ENCODE peak calls at places on chromosomes 11 and 22, in seven cellular contexts. V is K562, P is PC-9, S is upper lobe of right lung, O is sigmoid colon, D is endothelial cell of umbilical vein, J is adrenal gland. C is an unnamed sample. For H3K9me3, the result is how much of the 10 kb centered on the place peaks cover.

GRCh38 chr11:19577849-19578619 is 134.6 kb upstream of the NAV2 start:
- DNase-seq in V (no peak), P (no peak), O (peak), D (peak), J (peak), S (no peak), C (no peak)

GRCh38 chr22:50705219-50705691 is 32.6 kb downstream of the SHANK3 start:
- DNase-seq in V (peak), S (peak), O (peak), J (peak), D (peak), P (no peak), C (peak)

GRCh38 chr11:118415739-118416068 is 14.3 kb downstream of the ATP5MG start:
- DNase-seq in S (no peak), P (peak), D (peak), O (peak), V (peak), J (peak), C (no peak)

GRCh38 chr11:121524233-121524631 is 71.5 kb upstream of the SORL1-AS1 start:
- DNase-seq in J (no peak), O (no peak), P (no peak), V (no peak), D (no peak), S (no peak), C (no peak)

GRCh38 chr22:49322231-49322630 is 505.4 kb downstream of the BRD1 start:
- DNase-seq in V (no peak), S (peak), J (no peak), O (no peak), D (no peak), P (no peak), C (no peak)

GRCh38 chr11:90344546-90344945 is 121.7 kb upstream of the CHORDC1 start:
- DNase-seq in S (no peak), J (no peak), O (no peak), P (peak), D (no peak), V (no peak), C (no peak)

GRCh38 chr22:20324139-20324516 is 4.3 kb upstream of the DGCR6L start:
- DNase-seq in J (no peak), V (peak), S (no peak), P (no peak), D (no peak), O (no peak), C (no peak)

GRCh38 chr11:75731095-75731494 is 13.5 kb downstream of the MOGAT2 start:
- DNase-seq in P (no peak), J (no peak), S (no peak), D (no peak), V (peak), O (no peak), C (no peak)

GRCh38 chr11:123306531-123306930 is 111.5 kb upstream of the CLMP start:
- DNase-seq in S (no peak), D (no peak), O (no peak), J (no peak), P (no peak), V (no peak), C (no peak)

GRCh38 chr11:15859411-15859810 is 496.9 kb downstream of the SOX6 start:
- DNase-seq in V (no peak), P (no peak), J (no peak), O (no peak), S (no peak), D (no peak), C (no peak)

GRCh38 chr11:9385288-9385902 is 943 bp downstream of the IPO7 start:
- DNase-seq in V (peak), D (no peak), O (no peak), P (peak), S (no peak), J (no peak), C (no peak)

GRCh38 chr11:11563193-11563592 is 58.6 kb downstream of the GALNT18 start:
- DNase-seq in J (no peak), D (no peak), P (no peak), V (no peak), S (no peak), O (no peak), C (no peak)

GRCh38 chr11:86687083-86687799 is 14.8 kb upstream of the ME3 start:
- DNase-seq in O (no peak), S (no peak), J (peak), V (no peak), P (no peak), D (peak), C (no peak)

GRCh38 chr11:122869622-122870021 is 12.9 kb upstream of the JHY start:
- DNase-seq in S (no peak), J (no peak), V (no peak), D (no peak), P (no peak), O (no peak), C (no peak)

GRCh38 chr11:40125054-40125453 is 1334.4 kb downstream of the LRRC4C start:
- DNase-seq in S (no peak), D (no peak), V (peak), P (no peak), J (no peak), O (no peak), C (no peak)

GRCh38 chr11:50298182-50298988 is 265.7 kb downstream of the OR4C45 start:
- DNase-seq in P (no peak), D (no peak), V (peak), S (no peak), O (no peak), J (no peak), C (no peak)

GRCh38 chr11:95443386-95443785 is 212.4 kb upstream of the SESN3 start:
- DNase-seq in V (peak), S (no peak), J (no peak), P (no peak), O (no peak), D (no peak), C (no peak)

GRCh38 chr11:35012467-35013191 is 96.2 kb downstream of the PDHX start:
- DNase-seq in S (no peak), P (no peak), O (no peak), D (no peak), V (no peak), J (no peak), C (no peak)

GRCh38 chr11:125078516-125079140 is 15.5 kb downstream of the SLC37A2 start:
- DNase-seq in D (no peak), V (no peak), J (no peak), P (peak), S (no peak), O (no peak), C (no peak)

GRCh38 chr11:1153951-1154487 is 3.7 kb upstream of the MUC5AC start:
- DNase-seq in S (peak), V (peak), J (peak), P (peak), D (peak), O (peak), C (peak)

GRCh38 chr22:30344447-30345200 is 12.1 kb downstream of the SF3A1 start:
- DNase-seq in P (no peak), O (no peak), S (no peak), J (no peak), D (no peak), V (no peak), C (no peak)

GRCh38 chr11:118193910-118194566 is 17.6 kb upstream of the SCN2B start:
- DNase-seq in O (no peak), P (peak), S (no peak), J (no peak), D (no peak), V (no peak), C (no peak)

GRCh38 chr11:9211322-9211721 is 53.8 kb downstream of the DENND5A start:
- DNase-seq in V (no peak), D (no peak), S (no peak), P (no peak), O (no peak), J (no peak), C (no peak)

GRCh38 chr11:125412177-125412496 is 83.9 kb downstream of the FEZ1 start:
- DNase-seq in S (no peak), P (no peak), D (no peak), O (no peak), J (no peak), V (no peak), C (no peak)

GRCh38 chr11:116162541-116163230 is 610.1 kb downstream of the BUD13 start:
- DNase-seq in P (no peak), V (no peak), J (no peak), D (no peak), S (no peak), O (no peak), C (no peak)

GRCh38 chr11:46348986-46349401 is 1.7 kb downstream of the DGKZ start:
- DNase-seq in S (no peak), O (no peak), P (no peak), D (no peak), V (no peak), J (no peak), C (peak)

GRCh38 chr22:49214976-49215375 is 612.7 kb downstream of the BRD1 start:
- DNase-seq in S (peak), O (peak), V (no peak), J (peak), P (no peak), D (no peak), C (no peak)

GRCh38 chr11:70717961-70718595 is 319.7 kb downstream of the CTTN start:
- DNase-seq in D (no peak), V (no peak), J (peak), O (no peak), S (no peak), P (no peak), C (no peak)

GRCh38 chr11:67494371-67495233 is 10.6 kb downstream of the PITPNM1 start:
- DNase-seq in D (no peak), O (no peak), J (no peak), S (no peak), V (no peak), P (no peak), C (peak)

GRCh38 chr11:19711911-19712280 is 741 bp upstream of the NAV2 start:
- DNase-seq in V (no peak), J (no peak), O (no peak), P (no peak), D (no peak), S (no peak), C (no peak)

GRCh38 chr11:43580735-43581369 is 99.7 kb upstream of the HSD17B12 start:
- DNase-seq in V (peak), P (no peak), S (no peak), J (no peak), O (no peak), D (no peak), C (no peak)

GRCh38 chr11:121512468-121513465 is 60.0 kb upstream of the SORL1-AS1 start:
- DNase-seq in D (no peak), J (no peak), S (no peak), P (no peak), O (no peak), V (no peak), C (no peak)

GRCh38 chr22:38133331-38133730 is 22.8 kb upstream of the BAIAP2L2 start:
- DNase-seq in J (no peak), V (no peak), S (peak), O (no peak), P (no peak), D (no peak), C (no peak)

GRCh38 chr11:35618497-35619029 is 303 bp downstream of the FJX1 start:
- DNase-seq in O (peak), S (peak), J (peak), V (peak), P (peak), D (no peak), C (no peak)

GRCh38 chr22:36160499-36160942 is at the start of gene APOL3:
- DNase-seq in D (peak), V (no peak), O (peak), S (peak), J (peak), P (no peak), C (no peak)

DNA sequence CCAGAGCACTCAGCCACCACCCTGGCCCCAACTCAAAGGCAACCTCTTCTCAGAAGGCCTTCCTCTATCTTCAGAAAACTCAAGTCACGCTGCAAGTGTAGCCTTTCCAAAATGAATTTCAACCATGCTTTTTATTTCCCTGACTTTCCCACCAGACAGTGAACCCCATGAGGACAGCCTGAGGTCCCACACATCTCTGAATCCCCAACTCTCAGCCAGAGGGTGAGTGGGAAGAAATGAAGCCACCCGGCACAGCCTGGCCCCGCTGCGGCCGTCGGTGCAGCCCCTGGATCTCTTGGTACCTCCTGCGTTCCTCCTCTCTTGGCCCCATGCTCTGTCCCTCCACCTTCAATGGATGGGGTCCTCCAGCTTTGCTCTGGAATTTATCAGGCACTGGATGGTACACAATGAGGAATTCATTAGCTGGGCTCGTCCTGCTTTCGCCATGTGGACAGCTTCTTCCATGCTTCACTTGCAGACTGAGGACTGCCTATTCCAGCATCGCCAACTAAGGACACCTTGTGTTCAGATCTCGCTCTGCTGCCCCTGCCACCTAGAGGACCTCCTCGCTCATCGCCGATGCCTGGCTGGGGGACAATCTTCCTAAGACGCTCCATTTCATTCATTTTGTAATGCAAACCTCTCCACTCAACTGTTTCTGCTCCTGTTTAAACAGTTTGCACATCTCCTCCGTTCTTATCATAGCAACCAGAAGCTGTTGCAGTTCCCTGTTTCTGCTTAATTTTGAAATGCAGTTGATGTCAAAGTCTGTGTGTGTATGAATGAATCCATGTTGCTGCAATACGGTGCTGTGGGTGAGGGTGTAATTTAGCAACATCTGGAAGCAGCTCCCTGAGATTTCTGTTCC is 672.1 kb downstream of the TBC1D22A start:
- DNase-seq in J (no peak), V (no peak), O (peak), P (no peak), S (no peak), D (no peak), C (no peak)
- H3K9me3 ChIP-seq in J (under half), V (under half), O (under half), P (under half), S (under half), D (under half), C (under half)

DNA sequence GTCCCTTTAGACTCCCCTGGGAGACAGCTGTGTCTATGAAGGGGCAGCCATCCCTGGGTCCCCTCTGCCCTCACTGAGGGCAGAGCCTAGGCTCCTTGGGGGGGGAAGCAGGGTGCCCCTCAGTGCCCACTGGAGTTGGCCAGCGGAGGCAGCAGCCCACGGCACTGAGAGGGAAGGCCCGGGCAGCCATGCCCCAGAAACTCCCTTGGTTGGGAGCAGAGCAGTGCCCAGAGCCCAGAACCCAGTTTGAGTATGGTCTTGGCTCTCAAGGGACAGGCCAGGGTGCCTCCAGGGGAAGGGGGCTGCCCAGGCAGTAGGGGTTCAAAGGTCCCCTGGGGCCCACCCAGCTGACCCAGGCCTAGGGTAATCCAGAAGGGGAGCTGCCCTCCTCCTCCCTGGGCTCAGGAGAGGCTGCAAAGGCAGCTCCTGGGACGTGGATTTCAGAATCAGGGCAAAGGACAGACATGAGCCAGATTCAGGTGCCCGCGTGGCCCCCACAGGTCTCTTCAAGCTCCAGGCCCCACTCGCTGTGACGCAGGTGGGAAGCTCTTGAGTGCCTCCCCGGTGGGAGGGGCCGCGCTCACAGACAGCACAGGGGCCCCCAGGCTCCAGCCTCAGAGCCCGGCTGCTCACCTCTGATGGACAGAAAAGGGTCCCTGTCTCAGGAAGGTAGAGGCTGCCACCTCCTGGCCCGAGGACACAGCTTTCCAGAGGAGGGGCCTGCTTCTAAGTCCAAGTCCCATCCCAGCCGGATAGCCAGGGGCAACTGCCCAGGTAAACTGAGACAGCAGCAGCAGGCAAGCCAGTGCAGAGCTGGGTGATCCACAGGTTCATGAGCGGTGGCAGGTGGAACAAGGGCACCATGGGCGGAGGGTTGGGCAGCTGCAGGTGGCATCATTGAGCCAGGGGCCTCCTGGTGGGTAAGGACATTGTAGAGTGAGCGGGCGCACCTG is 2.6 kb downstream of the C11orf21 start:
- DNase-seq in J (no peak), D (no peak), V (peak), P (peak), O (no peak), S (peak), C (no peak)
- TF ChIP-seq CTCF in J (no peak), D (no peak), V (peak), P (peak), O (no peak), S (peak), C (peak)

DNA sequence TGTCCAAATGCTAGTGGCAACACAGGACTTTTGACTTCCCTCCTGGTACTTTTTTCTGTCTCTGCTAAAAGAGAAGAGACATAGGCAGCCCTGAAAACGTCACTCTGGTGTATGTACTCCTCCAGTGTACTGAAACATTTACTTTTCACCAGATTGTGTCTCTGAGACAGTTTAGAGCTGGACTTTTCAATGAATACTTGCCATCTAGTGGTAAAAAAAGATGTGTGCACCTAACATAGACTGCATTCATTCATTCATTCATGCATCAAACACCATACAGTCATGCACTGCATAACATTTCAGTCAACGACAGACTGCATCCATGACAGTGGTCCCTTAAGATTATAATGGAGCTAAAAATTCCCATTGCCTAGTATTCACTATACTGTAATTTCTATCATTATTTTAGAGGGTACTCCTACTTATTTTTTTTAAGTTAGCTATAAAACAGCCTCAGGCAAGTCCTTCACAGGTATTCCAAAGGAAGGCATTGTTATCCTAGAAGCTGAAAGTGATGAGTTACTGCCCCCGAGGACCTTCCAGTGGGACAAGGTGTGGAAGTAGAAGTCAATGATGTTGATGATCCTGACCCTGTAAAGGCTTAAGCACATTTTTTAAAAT is 186.2 kb downstream of the SPON1 start:
- DNase-seq in O (no peak), J (no peak), V (peak), D (peak), S (no peak), P (peak), C (no peak)
- H3K9me3 ChIP-seq in O (under half), J (under half), V (under half), D (under half), S (under half), P (under half), C (under half)

GRCh38 chr11:107606122-107606521 is 15.2 kb downstream of the ELMOD1 start:
- DNase-seq in V (no peak), J (no peak), O (no peak), D (no peak), S (no peak), P (no peak), C (no peak)
- TF ChIP-seq CTCF in V (no peak), J (no peak), O (no peak), D (no peak), S (no peak), P (no peak), C (no peak)

DNA sequence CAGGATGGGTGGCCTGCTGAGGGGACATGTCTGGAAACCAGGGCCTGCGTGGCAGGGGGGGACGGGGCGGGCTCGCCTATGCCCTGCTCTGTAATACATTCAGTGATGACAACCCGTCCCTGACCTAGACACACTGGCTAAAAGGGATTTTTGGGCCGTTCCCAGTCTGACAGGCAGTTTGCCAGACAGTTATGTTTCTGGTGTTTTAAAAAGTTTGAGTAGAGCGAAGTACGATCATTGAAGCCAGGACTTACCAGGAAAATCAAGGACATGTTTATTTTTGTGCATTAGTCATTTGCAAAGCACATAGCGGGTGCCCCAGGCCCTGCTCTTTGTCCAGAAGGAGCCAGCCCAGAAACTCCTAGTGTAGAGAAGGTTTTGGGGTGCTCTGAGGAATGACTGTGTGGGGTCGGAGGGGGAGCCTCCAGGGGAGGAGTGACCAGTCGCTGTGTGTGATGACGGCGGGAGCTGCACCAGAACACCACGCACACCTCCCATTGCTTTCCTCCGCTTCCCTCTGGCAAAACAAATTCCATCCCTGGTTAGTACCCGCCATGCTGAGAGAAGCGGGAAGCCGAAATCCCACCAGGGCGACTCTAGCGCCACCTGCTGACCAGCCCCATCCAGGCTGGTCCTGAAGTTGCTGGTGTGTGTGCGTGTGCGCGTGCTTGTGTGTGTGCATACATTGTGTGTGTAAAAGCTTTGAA is 50.8 kb downstream of the FBLN1 start:
- DNase-seq in O (peak), P (peak), S (peak), D (peak), V (peak), J (peak), C (no peak)
- H3K9me3 ChIP-seq in O (under half), P (under half), S (under half), D (under half), V (under half), J (under half), C (under half)

GRCh38 chr11:93783362-93783761 is 720 bp upstream of the MED17 start:
- DNase-seq in D (no peak), J (no peak), P (no peak), V (no peak), O (no peak), S (no peak), C (no peak)
- TF ChIP-seq CTCF in D (no peak), J (no peak), P (no peak), V (no peak), O (no peak), S (no peak), C (no peak)

DNA sequence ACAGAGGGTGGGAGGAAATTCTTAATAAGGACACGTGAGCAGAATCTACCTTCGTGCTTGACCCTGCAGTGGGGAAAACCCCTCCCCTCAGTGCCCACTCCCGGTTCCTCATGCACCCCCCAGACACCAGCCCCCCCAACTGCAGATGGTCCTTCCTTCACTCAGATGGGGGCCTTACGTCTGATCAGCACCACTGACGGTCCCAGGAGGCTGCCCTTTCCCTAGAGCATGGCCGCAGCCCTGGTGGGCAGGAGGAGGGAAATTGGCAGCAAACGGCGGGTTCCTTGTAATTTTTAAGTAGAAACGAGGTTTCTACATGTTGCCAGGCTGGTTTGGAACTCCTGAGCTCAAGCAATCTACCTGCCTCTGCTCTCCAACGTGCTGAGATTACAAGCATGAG is 477.7 kb downstream of the TBC1D22A start:
- DNase-seq in S (no peak), P (peak), J (no peak), O (no peak), D (no peak), V (no peak), C (no peak)
- H3K9me3 ChIP-seq in S (under half), P (under half), J (under half), O (under half), D (under half), V (under half), C (under half)